ENCODE peak calls at places on chromosomes 13 and 19, in four cellular contexts. J, G, K and I are unnamed samples.

GRCh38 chr13:112893570-112894422 is 75.2 kb upstream of the MCF2L start:
- DNase-seq in J (no peak), G (peak; percentile 85), K (no peak), I (peak; percentile 64)

GRCh38 chr13:45333973-45334922 is 6.7 kb downstream of the TPT1 start:
- DNase-seq in J (no peak), G (no peak), K (no peak), I (no peak)

GRCh38 chr13:107734891-107735620 is 480.3 kb downstream of the LIG4 start:
- DNase-seq in G (no peak), K (no peak), J (no peak), I (no peak)

GRCh38 chr19:35204799-35205732 is 23.5 kb downstream of the FAM187B start:
- DNase-seq in J (no peak), K (no peak), G (no peak), I (no peak)

GRCh38 chr13:29619995-29620394 is 24.5 kb upstream of the SLC7A1 start:
- DNase-seq in J (no peak), G (no peak), K (no peak), I (no peak)

GRCh38 chr19:572891-573825 is 762 bp downstream of the BSG start:
- DNase-seq in G (peak; percentile 41), J (peak; percentile 70), K (no peak), I (peak; percentile 87)

GRCh38 chr13:109272595-109273325 is 513.6 kb downstream of the IRS2 start:
- DNase-seq in G (no peak), J (no peak), K (no peak), I (no peak)

GRCh38 chr19:7540761-7541480 is 5.4 kb downstream of the PNPLA6 start:
- DNase-seq in J (no peak), G (no peak), K (no peak), I (no peak)

GRCh38 chr13:107866666-107867623 is 348.4 kb downstream of the LIG4 start:
- DNase-seq in G (no peak), K (no peak), J (no peak), I (peak; percentile 77)

GRCh38 chr19:4140237-4140711 is 13.2 kb upstream of the CREB3L3 start:
- DNase-seq in K (no peak), J (no peak), G (peak; percentile 60), I (no peak)

GRCh38 chr13:74449811-74450524 is 315.8 kb upstream of the KLF12 start:
- DNase-seq in G (no peak), J (no peak), K (no peak), I (no peak)

GRCh38 chr19:55712804-55713631 is 25.2 kb downstream of the NLRP9 start:
- DNase-seq in J (no peak), K (no peak), G (no peak), I (no peak)

GRCh38 chr19:57830071-57830602 is at the start of gene ZNF587B:
- DNase-seq in G (peak; percentile 79), J (peak; percentile 5), K (no peak), I (no peak)

GRCh38 chr13:59476376-59476775 is 687.4 kb downstream of the DIAPH3 start:
- DNase-seq in K (no peak), G (no peak), J (no peak), I (no peak)

GRCh38 chr13:39254606-39255005 is 216.3 kb downstream of the NHLRC3 start:
- DNase-seq in K (no peak), J (no peak), G (no peak), I (no peak)

GRCh38 chr19:2724148-2724557 is 3.0 kb upstream of the DIRAS1 start:
- DNase-seq in G (no peak), J (no peak), K (no peak), I (no peak)
- TF ChIP-seq CTCF in G (no peak), J (no peak), K (no peak), I (no peak)

DNA sequence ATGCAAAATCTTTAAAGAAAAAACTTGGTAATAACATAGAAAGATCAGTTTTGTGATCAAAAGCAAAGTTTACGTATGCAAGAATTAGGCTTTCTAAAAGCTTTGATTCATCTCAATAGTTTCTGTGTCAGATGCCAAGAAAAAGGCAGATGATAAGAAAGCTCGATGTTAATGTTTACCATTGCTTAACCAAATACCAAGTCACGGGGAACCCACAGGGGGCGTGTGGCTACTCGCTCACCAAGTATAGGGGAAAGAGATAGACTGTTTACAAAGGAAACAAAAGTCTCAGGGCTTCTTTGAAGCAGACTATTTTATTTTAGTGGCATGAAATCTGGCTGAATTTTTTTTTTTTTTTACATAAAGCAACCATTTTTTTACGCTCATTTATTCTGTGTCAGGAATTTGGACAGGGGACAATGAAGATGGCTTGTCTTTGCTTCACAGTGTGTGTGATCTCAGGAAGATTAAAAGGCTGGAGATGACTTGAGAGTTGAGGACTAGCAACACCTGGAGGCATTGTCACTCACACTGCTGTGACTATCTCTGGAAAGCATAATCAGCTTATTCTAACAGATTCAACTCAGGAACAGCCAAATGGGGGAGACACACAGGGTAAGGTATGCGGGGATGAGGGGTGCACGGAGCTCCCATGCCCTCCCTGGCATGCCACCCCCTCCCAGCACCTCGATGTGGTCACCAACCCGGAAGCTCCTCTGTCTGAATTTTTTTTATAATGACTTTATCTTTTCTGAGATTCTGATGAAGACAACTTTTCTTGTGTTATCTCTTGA is 24.9 kb downstream of the RCBTB1 start:
- DNase-seq in K (no peak), G (peak; percentile 79), J (no peak), I (no peak)
- TF ChIP-seq CTCF in K (peak; percentile 24), G (peak; percentile 62), J (no peak), I (peak; percentile 51)

GRCh38 chr19:41895745-41896580 is 13.0 kb downstream of the ARHGEF1 start:
- DNase-seq in J (no peak), G (no peak), K (no peak), I (peak; percentile 71)
- TF ChIP-seq CTCF in J (no peak), G (peak; percentile 43), K (no peak), I (peak; percentile 52)

GRCh38 chr19:11982526-11982925 is 17.7 kb downstream of the ZNF763 start:
- DNase-seq in J (no peak), K (no peak), G (no peak), I (no peak)

GRCh38 chr19:11989112-11989456 is 24.2 kb downstream of the ZNF763 start:
- DNase-seq in J (no peak), K (no peak), G (no peak), I (no peak)

GRCh38 chr19:11986754-11987153 is 21.9 kb downstream of the ZNF763 start:
- DNase-seq in J (no peak), K (no peak), G (no peak), I (no peak)

GRCh38 chr19:11987405-11988231 is 22.8 kb downstream of the ZNF763 start:
- DNase-seq in K (peak; percentile 96), G (peak; percentile 81), J (peak; percentile 93), I (peak; percentile 98)

DNA sequence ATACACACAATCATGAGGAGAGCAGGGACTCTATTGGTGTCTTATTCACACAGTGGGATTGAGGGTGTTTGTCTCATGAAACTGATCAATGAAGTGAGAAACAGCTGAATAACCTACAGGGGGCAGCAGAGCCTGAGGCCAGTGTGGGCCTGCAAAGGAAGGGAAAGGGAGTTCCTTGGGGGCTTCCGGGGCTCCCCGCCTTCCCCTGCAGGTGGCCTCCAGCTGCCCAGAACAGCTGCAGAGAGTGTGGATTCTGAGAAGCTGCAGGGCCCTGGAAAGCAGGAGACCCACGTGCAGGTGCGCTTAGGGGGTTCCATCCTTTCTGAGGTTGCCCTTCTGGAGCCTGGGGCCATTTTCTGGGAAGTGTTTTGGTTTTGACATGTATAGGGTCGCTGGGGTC is 20.1 kb downstream of the ZNF763 start:
- DNase-seq in J (no peak), G (no peak), K (no peak), I (no peak)
- TF ChIP-seq CTCF in J (no peak), G (no peak), K (no peak), I (peak; percentile 38)

GRCh38 chr19:22882797-22883196 is 50.7 kb downstream of the ZNF723 start:
- DNase-seq in J (no peak), K (no peak), G (peak; percentile 28), I (no peak)
- TF ChIP-seq CTCF in J (no peak), K (peak; percentile 38), G (no peak), I (peak; percentile 70)

GRCh38 chr19:40521276-40521675 is 54.5 kb downstream of the SPTBN4 start:
- DNase-seq in K (no peak), G (no peak), J (no peak), I (no peak)
- TF ChIP-seq CTCF in K (no peak), G (no peak), J (no peak), I (peak; percentile 70)

GRCh38 chr13:71814806-71815205 is 52.2 kb downstream of the DACH1 start:
- DNase-seq in G (no peak), K (no peak), J (no peak), I (no peak)
- TF ChIP-seq CTCF in G (no peak), K (no peak), J (no peak), I (no peak)

DNA sequence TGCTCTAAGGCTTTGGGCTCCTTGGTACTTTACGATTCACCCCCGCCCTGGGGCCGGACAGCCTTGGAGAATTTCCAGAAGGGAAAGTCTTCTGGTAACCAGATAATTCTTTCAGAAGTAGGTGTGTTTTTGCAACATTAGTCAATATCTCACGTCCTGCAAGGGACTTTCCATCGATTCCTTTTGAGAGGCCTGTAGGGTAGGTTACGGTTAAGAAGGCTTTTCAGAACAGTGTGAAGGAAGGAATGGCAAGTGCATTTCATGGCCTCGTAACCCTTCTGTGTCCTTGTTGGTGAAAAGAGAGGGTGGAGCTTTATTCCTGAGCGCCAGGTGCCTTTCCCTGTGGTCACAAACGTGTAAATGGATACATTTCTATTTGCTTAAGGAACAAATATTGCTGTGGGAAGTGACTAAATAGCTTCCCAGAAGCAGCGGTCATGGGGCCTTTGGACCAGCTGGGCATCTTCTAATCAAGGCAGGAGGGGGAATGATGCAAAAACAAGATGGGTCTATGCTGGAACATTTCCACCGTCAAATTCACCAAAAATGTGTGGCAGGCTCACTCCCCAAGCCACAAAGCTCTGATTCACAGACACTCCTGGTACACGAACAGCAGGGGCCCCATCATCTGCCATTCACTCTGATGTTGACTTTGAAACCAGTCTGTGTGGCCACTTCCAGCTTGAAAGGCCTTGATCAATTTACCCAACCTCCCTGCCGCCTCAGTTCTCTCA is 99.2 kb downstream of the ANKRD10 start:
- DNase-seq in G (no peak), K (no peak), J (no peak), I (no peak)
- TF ChIP-seq CTCF in G (no peak), K (no peak), J (no peak), I (no peak)

GRCh38 chr19:23783634-23784033 is 24.9 kb upstream of the ZNF681 start:
- DNase-seq in J (no peak), G (no peak), K (no peak), I (no peak)
- TF ChIP-seq CTCF in J (no peak), G (no peak), K (no peak), I (no peak)

DNA sequence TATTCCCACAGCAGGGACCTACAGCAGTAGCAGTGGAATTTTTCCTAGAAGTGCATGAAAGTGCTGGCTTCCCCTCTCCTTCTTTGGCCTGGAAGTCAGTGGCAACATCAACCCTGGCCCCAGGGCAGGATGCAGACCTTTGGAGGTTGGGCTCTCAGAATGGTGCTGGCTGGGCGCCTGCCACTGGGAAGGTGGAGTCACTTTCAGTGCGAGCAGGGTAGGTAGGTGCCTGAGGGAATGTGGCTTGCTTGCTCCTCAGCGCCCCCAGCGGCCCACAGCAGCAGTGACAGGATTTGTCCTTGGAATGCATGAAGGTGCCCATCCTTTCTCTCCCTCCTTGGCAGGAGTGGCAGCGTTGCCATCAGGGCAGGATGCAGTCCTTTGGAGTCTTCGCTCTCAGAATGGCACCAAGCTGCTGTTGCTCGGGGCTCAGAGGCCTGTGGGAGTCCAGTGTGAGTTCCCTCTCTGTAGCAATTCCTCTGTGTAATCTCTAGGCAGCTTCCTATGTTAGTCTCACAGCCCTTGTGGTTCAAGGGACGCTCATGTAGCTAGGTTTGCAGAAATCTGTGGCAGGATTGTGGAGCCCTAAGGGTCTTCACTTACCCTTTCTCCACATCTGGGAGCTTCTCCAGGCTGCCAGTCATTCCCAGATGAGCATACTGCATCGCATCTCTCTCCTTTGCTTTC is 354.4 kb upstream of the DACH1 start:
- DNase-seq in K (no peak), J (no peak), G (peak; percentile 69), I (peak; percentile 72)
- TF ChIP-seq CTCF in K (no peak), J (no peak), G (peak; percentile 91), I (peak; percentile 69)